ENCODE peak calls at places on chromosomes 6 and 20, in seven cellular contexts. W is adrenal gland, M is ovary, A is A549, N is heart left ventricle, G is fibroblast of lung, H is PC-9. D is an unnamed sample. For H3K4me1, the result is how much of the 10 kb centered on the place peaks cover.

GRCh38 chr6:158801655-158802294 is 17.4 kb downstream of the EZR start:
- DNase-seq in W (no peak), M (no peak), A (no peak), N (no peak), G (no peak), H (no peak), D (no peak)

GRCh38 chr6:165820934-165821333 is 157.9 kb upstream of the PDE10A start:
- DNase-seq in W (no peak), M (no peak), A (no peak), N (no peak), G (no peak), H (no peak), D (no peak)

GRCh38 chr6:151230277-151230577 is 9.5 kb upstream of the AKAP12 start:
- DNase-seq in W (no peak), M (no peak), A (no peak), N (no peak), G (no peak), H (no peak), D (no peak)

GRCh38 chr6:148547110-148547509 is 199.7 kb upstream of the UST start:
- DNase-seq in W (no peak), M (no peak), A (no peak), N (no peak), G (no peak), H (no peak), D (no peak)

GRCh38 chr6:15642276-15642675 is 20.6 kb downstream of the DTNBP1 start:
- DNase-seq in W (no peak), M (no peak), A (no peak), N (no peak), G (no peak), H (no peak), D (peak)

GRCh38 chr6:5135783-5136376 is 50.7 kb downstream of the PPP1R3G start:
- DNase-seq in W (no peak), M (no peak), A (no peak), N (no peak), G (peak), H (no peak), D (no peak)

GRCh38 chr6:161080263-161080970 is 88.8 kb downstream of the MAP3K4 start:
- DNase-seq in W (no peak), M (no peak), A (no peak), N (no peak), G (no peak), H (no peak), D (no peak)

GRCh38 chr20:35523298-35523888 is 6.1 kb downstream of the C20orf173 start:
- DNase-seq in W (no peak), M (no peak), A (peak), N (no peak), G (no peak), H (no peak), D (peak)

GRCh38 chr6:35396991-35397390 is 54.6 kb downstream of the PPARD start:
- DNase-seq in W (peak), M (no peak), A (no peak), N (no peak), G (no peak), H (peak), D (no peak)

GRCh38 chr20:33127422-33128097 is 40.4 kb upstream of the BPIFA2 start:
- DNase-seq in W (peak), M (no peak), A (no peak), N (no peak), G (no peak), H (peak), D (peak)

GRCh38 chr20:62412194-62413024 is 5.3 kb upstream of the CABLES2 start:
- DNase-seq in W (no peak), M (no peak), A (no peak), N (no peak), G (no peak), H (no peak), D (no peak)
- H3K4me1 ChIP-seq in W (under half), M (under half), A (under half), N (under half), G (under half), H (under half), D (half or more)

DNA sequence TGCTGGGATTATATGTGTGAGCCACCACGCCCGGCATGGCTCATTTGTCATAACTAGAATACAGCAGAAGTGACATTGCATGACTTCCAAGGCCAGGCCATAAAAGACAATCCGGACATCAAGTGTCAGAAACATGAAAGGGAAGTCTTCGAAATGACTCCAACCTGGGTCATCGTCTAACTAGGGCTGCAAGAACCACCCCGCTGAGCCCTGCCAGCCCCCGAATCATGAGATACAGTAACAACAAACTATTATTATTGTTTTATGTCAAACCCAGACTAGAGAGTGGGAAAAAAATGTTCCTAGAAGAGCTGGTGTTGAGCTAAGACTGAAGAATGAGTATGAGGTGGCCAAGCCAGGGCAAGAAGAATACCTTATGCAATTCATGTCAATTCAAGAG is 59.6 kb downstream of the ZNF217 start:
- DNase-seq in W (no peak), M (no peak), A (no peak), N (no peak), G (no peak), H (no peak), D (no peak)
- H3K4me1 ChIP-seq in W (under half), M (under half), A (under half), N (under half), G (under half), H (under half), D (under half)

DNA sequence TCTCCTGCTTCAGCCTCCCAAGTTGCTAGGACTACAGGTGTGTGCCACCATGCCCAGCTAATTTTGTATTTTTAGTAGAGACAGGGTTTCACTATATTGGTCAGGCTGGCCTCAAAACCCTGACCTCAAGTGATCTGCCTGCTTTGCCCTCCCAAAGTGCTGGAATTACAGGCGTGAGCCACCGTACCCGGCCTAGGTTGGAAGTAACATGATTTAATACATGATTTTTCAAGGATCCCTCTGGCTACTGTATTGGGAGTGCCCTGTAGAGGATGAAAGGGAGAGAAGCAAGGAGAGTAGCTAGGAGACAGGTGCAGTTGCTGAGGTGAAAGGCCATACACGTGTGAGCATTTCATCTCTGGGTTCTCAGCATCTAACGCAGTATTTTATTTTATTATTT is 2.6 kb upstream of the NCOA3 start:
- DNase-seq in W (no peak), M (no peak), A (no peak), N (no peak), G (no peak), H (no peak), D (peak)
- H3K4me1 ChIP-seq in W (under half), M (under half), A (under half), N (under half), G (under half), H (under half), D (under half)

GRCh38 chr20:49687595-49688567 is 25.8 kb downstream of the B4GALT5 start:
- DNase-seq in W (no peak), M (no peak), A (no peak), N (no peak), G (no peak), H (no peak), D (no peak)

GRCh38 chr20:49682798-49683197 is 30.9 kb downstream of the B4GALT5 start:
- DNase-seq in W (no peak), M (no peak), A (no peak), N (no peak), G (no peak), H (no peak), D (no peak)

GRCh38 chr20:49685161-49685601 is 28.5 kb downstream of the B4GALT5 start:
- DNase-seq in W (no peak), M (peak), A (no peak), N (no peak), G (no peak), H (no peak), D (no peak)

GRCh38 chr20:49684335-49684997 is 29.2 kb downstream of the B4GALT5 start:
- DNase-seq in W (no peak), M (no peak), A (no peak), N (no peak), G (no peak), H (no peak), D (no peak)

GRCh38 chr20:49685809-49686208 is 27.9 kb downstream of the B4GALT5 start:
- DNase-seq in W (no peak), M (no peak), A (no peak), N (no peak), G (peak), H (no peak), D (no peak)
- H3K4me1 ChIP-seq in W (under half), M (under half), A (half or more), N (under half), G (under half), H (half or more), D (half or more)

GRCh38 chr6:75422024-75422639 is 71.5 kb downstream of the FILIP1 start:
- DNase-seq in W (no peak), M (no peak), A (no peak), N (no peak), G (peak), H (no peak), D (no peak)

GRCh38 chr6:75418233-75418632 is 75.4 kb downstream of the FILIP1 start:
- DNase-seq in W (no peak), M (no peak), A (peak), N (no peak), G (no peak), H (no peak), D (no peak)

GRCh38 chr6:75419408-75419807 is 74.2 kb downstream of the FILIP1 start:
- DNase-seq in W (no peak), M (no peak), A (no peak), N (no peak), G (no peak), H (no peak), D (no peak)

GRCh38 chr6:75419980-75420379 is 73.6 kb downstream of the FILIP1 start:
- DNase-seq in W (no peak), M (no peak), A (no peak), N (no peak), G (no peak), H (no peak), D (no peak)

DNA sequence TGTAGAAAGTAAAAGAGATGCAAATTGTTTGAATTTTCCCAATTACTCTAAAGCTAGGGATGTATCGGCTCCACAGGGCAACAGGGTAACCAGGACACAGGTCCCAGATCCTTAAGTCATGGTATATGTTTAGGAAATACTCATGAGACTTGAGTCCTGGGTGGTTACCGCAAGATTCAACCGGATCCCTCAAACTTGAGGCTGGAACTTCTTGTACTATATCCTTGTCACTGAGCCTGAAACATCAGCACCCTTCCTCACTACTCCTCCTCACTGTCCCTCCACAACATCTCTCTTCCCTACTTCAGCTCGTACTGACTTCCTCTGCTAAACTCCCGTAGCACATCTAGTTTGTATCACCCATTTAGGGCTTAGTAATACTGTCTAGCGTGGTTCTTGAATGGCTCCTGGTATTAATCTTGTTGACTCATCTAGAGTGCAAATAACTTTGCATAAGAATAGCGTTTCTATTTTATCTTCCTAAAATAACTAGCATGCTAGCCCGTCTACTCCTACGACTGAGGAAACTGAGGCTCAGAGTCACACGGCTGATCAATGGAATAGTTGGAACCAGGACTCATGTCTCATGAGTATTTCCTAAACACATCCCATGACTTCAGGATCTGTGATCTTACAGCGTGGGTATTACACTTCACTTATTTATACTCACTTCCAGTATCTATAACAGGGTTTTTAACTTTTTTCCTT is 72.1 kb downstream of the FILIP1 start:
- DNase-seq in W (no peak), M (no peak), A (no peak), N (no peak), G (no peak), H (no peak), D (no peak)
- H3K4me1 ChIP-seq in W (under half), M (under half), A (half or more), N (under half), G (under half), H (under half), D (under half)

GRCh38 chr6:86535141-86535540 is 402.2 kb upstream of the HTR1E start:
- DNase-seq in W (no peak), M (no peak), A (no peak), N (no peak), G (no peak), H (no peak), D (no peak)

GRCh38 chr6:86526238-86526637 is 411.1 kb upstream of the HTR1E start:
- DNase-seq in W (no peak), M (no peak), A (no peak), N (no peak), G (no peak), H (no peak), D (no peak)

GRCh38 chr6:86529635-86530034 is 407.7 kb upstream of the HTR1E start:
- DNase-seq in W (no peak), M (no peak), A (no peak), N (no peak), G (no peak), H (no peak), D (no peak)
- H3K4me1 ChIP-seq in W (under half), M (under half), A (under half), N (under half), G (under half), H (under half), D (under half)

GRCh38 chr6:140182819-140183218 is 808.4 kb upstream of the CITED2 start:
- DNase-seq in W (no peak), M (no peak), A (no peak), N (no peak), G (no peak), H (no peak), D (no peak)

GRCh38 chr6:140180306-140180705 is 805.9 kb upstream of the CITED2 start:
- DNase-seq in W (no peak), M (no peak), A (no peak), N (no peak), G (no peak), H (peak), D (no peak)

GRCh38 chr6:140174509-140174908 is 800.1 kb upstream of the CITED2 start:
- DNase-seq in W (no peak), M (no peak), A (peak), N (no peak), G (peak), H (peak), D (no peak)

GRCh38 chr6:140175486-140175885 is 801.0 kb upstream of the CITED2 start:
- DNase-seq in W (no peak), M (no peak), A (no peak), N (no peak), G (no peak), H (no peak), D (no peak)

DNA sequence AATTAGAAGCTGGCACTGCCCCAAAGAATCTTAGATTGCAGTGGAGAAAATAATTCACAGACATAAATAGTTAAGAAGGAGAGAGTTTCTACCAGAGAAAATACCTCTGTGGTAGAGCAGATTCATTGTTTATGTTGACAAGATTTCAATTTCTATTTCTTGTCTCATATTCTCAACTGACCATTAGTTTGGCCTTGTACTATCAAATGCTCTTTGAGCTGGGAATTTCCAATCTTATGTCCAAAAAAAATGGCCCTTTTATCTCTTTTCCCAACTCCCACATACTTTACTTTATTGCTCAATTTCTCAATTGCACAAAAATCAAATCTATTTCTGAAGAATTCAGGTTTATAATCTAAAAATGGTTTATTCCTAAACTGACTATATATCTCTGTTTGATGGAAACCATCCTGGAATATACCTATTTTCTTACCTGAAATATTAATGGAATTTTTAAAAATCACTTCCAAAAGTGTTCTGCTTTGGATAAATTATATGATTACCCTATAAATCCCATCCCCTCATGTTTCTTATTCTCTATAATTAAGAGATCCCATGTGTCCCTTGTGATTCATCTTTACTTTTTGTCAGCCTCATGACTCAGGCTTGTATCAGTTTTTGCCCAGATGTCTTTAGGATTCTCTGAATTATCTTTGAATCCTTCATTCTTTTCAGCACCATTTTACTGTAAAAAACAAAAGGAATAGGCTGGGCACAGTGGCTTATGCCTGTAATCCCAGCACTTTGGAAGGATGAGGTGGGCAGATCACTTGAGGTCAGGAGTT is 804.3 kb upstream of the CITED2 start:
- DNase-seq in W (peak), M (no peak), A (no peak), N (no peak), G (peak), H (peak), D (no peak)
- H3K4me1 ChIP-seq in W (under half), M (under half), A (under half), N (under half), G (under half), H (under half), D (under half)

DNA sequence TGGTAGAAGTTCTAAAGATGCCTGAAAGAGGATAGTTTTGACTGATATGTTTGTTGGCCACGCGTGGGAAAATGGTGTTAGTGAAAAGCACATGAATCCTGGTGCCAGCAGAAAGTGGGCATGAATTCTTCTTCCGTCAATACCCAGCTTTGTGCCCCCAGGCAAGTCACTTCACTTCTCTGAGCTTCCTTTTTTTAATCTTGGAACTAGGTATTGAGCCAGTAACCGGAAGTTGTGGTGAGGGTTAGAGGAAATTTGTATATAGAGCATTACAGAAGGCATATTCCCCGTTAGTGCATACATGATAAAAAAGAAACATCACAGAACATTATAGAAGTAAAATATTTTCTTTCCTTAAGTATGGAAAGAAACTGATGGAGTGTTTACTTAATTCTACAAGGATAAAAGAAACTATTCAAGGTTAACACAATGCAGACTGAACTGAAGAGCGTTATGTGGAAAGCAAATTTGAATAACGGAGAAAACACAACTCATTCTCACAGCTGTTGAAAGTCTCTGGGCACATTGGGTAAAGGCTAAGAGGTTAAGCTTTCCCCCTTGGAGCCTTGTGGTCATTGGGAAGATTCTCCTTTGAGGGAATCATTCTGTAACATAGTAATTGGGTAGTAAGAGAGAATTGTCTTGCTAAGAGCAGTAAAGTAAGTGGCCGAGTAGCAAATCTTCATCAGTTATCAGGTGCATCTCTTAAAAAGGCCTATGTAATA is 223.1 kb downstream of the BCAS1 start:
- DNase-seq in W (no peak), M (no peak), A (no peak), N (no peak), G (no peak), H (no peak), D (no peak)
- H3K4me1 ChIP-seq in W (under half), M (under half), A (under half), N (under half), G (under half), H (under half), D (under half)

DNA sequence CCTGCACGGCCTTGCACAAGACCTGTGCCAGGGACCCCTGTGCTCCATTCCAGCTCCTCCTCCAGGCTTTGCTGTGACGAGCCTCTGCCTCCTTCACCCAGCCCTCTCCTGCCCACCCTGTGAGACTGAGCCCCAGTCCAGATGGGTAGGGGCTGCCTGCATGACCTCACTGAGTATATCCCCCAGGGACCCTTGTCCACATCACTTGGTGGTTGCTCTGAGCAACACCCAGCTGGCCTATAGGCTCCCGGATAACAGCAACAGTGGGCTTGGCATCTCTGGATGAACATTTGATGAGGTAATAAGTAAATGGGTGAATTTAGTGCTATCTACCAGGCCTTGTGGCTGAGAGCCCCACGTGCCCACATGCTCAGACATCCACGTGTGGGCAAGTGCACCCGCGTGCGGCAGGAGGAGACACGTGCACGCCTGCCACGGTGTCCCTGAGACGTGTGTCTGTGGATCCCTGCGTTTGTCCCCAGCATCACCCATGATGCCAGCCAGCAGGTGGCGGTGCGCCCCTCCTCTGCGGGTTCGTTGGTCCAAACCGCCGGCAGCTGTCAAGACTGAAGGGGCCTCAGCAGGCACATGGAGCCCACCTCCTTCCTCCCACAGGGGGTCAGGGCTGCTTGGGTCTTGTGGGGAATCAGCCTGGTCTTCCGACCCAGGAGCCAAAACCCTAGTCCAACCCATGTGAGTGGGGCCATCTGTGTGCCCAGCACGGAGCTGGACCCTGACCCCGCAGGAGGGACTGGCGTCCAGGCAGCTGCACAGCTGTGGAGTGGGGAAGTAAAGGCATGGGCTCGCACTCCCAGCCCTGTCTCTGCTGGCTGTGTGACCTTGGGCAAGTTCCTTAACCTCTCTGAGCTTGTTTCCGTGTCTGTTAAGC is 45.9 kb downstream of the FGD2 start:
- DNase-seq in W (peak), M (peak), A (peak), N (peak), G (peak), H (peak), D (peak)
- H3K4me1 ChIP-seq in W (under half), M (under half), A (under half), N (under half), G (under half), H (under half), D (under half)

D was measured in Caco-2.